ENCODE peak calls at places on chromosomes 1 and 21, in ten cellular contexts. C is mucosa of gallbladder; Q is NCI-H345; S is NCI-H2107; I is ovary; A is T1000; W is T-cell; H is activated CD8-positive, alpha-beta memory T cell treated with anti-CD3 and anti-CD28 coated beads for 48 hours; O is NCI-H2171; U is OCI-LY7. M is an unnamed sample.

GRCh38 chr1:92994105-92994712 is 32.9 kb upstream of the DIPK1A start:
- DNase-seq in U (peak), A (peak), C (peak), W (peak), O (peak), Q (peak), S (peak), H (no peak), I (peak), M (peak)

GRCh38 chr1:182207300-182207699 is 145.8 kb upstream of the ZNF648 start:
- DNase-seq in U (no peak), I (peak), A (no peak), S (no peak), O (no peak), W (no peak), C (no peak), H (no peak), Q (no peak), M (no peak)

GRCh38 chr1:4379451-4380175 is 274.8 kb upstream of the AJAP1 start:
- DNase-seq in W (no peak), A (no peak), U (no peak), Q (no peak), O (no peak), S (no peak), I (no peak), C (no peak), H (no peak), M (peak)

GRCh38 chr1:162219461-162219860 is 150.0 kb downstream of the NOS1AP start:
- DNase-seq in S (no peak), O (peak), A (no peak), U (no peak), H (no peak), Q (no peak), C (no peak), W (no peak), I (no peak), M (no peak)

GRCh38 chr1:244210884-244211558 is 159.9 kb downstream of the ZBTB18 start:
- DNase-seq in O (no peak), W (no peak), H (no peak), U (no peak), Q (no peak), A (no peak), S (no peak), C (no peak), I (no peak), M (no peak)

GRCh38 chr21:44294391-44295162 is 5.3 kb upstream of the PFKL start:
- DNase-seq in A (no peak), W (no peak), I (peak), H (no peak), O (no peak), U (no peak), C (peak), S (no peak), Q (peak), M (peak)

GRCh38 chr1:56550132-56550531 is 29.2 kb downstream of the PLPP3 start:
- DNase-seq in A (no peak), C (no peak), S (no peak), U (no peak), Q (peak), O (no peak), W (no peak), I (no peak), H (no peak), M (no peak)

GRCh38 chr1:237542525-237543418 is 347.9 kb downstream of the ZP4 start:
- DNase-seq in U (no peak), A (no peak), Q (no peak), H (no peak), C (no peak), S (no peak), I (no peak), O (no peak), W (no peak), M (no peak)

GRCh38 chr21:25560151-25560783 is 47.0 kb downstream of the MRPL39 start:
- DNase-seq in U (no peak), O (no peak), I (no peak), W (no peak), A (no peak), Q (no peak), S (no peak), H (no peak), C (no peak), M (no peak)

GRCh38 chr1:25117233-25117823 is 115.0 kb downstream of the SYF2 start:
- DNase-seq in H (no peak), U (peak), O (no peak), C (no peak), A (no peak), I (no peak), Q (no peak), S (no peak), W (no peak), M (no peak)

GRCh38 chr1:212162635-212163034 is 122.6 kb upstream of the PPP2R5A start:
- DNase-seq in I (no peak), O (peak), Q (no peak), U (no peak), H (no peak), S (peak), W (peak), A (peak), C (peak), M (peak)

GRCh38 chr1:164719676-164720075 is 160.7 kb downstream of the PBX1 start:
- DNase-seq in O (no peak), C (no peak), S (no peak), H (no peak), Q (no peak), A (no peak), I (no peak), W (no peak), U (no peak), M (no peak)

GRCh38 chr1:155871390-155871789 is 12.0 kb downstream of the SYT11 start:
- DNase-seq in O (peak), S (peak), C (no peak), I (peak), U (no peak), W (no peak), A (no peak), Q (peak), H (no peak), M (peak)

GRCh38 chr1:230250676-230251075 is 175.5 kb downstream of the PGBD5 start:
- DNase-seq in Q (no peak), C (no peak), U (no peak), S (no peak), A (no peak), H (no peak), W (no peak), O (no peak), I (no peak), M (no peak)

GRCh38 chr1:67646145-67647035 is 38.6 kb upstream of the GADD45A start:
- DNase-seq in O (peak), S (peak), U (no peak), H (no peak), W (no peak), A (peak), I (peak), Q (peak), C (no peak), M (peak)

GRCh38 chr1:228163004-228163753 is 2.4 kb upstream of the IBA57 start:
- DNase-seq in W (no peak), A (no peak), U (no peak), O (no peak), C (no peak), Q (no peak), I (peak), S (no peak), H (no peak), M (peak)

GRCh38 chr1:53559391-53559815 is 100.2 kb downstream of the DMRTB1 start:
- DNase-seq in S (no peak), A (no peak), Q (no peak), H (no peak), C (no peak), U (no peak), W (no peak), O (no peak), I (peak), M (no peak)

GRCh38 chr1:7070389-7071029 is 285.3 kb downstream of the CAMTA1 start:
- DNase-seq in I (peak), W (peak), A (no peak), Q (peak), O (peak), U (peak), S (no peak), C (peak), H (peak), M (peak)

GRCh38 chr21:46421756-46422555 is 36.7 kb upstream of the DIP2A start:
- DNase-seq in Q (no peak), I (no peak), S (no peak), O (no peak), U (no peak), C (no peak), H (no peak), W (no peak), A (no peak), M (no peak)

GRCh38 chr1:191851799-191852595 is 306.3 kb upstream of the RGS18 start:
- DNase-seq in U (no peak), S (no peak), C (no peak), I (no peak), O (no peak), Q (no peak), A (no peak), W (no peak), H (no peak), M (no peak)

GRCh38 chr1:36703526-36704208 is 221.0 kb upstream of the CSF3R start:
- DNase-seq in Q (peak), A (no peak), W (peak), I (no peak), S (peak), O (peak), U (peak), H (peak), C (peak), M (peak)

GRCh38 chr1:233025156-233025555 is 74.7 kb downstream of the NTPCR start:
- DNase-seq in W (peak), H (no peak), A (no peak), C (peak), S (no peak), U (peak), Q (peak), I (no peak), O (no peak), M (peak)

GRCh38 chr1:147168626-147169058 is 3.6 kb downstream of the PRKAB2 start:
- DNase-seq in S (no peak), C (peak), O (no peak), U (no peak), A (no peak), I (peak), W (no peak), Q (peak), H (no peak), M (peak)

GRCh38 chr1:156860113-156860638 is 489 bp upstream of the NTRK1 start:
- DNase-seq in Q (peak), H (no peak), I (peak), U (peak), W (peak), A (no peak), C (peak), O (peak), S (no peak), M (peak)

GRCh38 chr1:7827134-7827955 is 25.5 kb downstream of the UTS2 start:
- DNase-seq in C (peak), Q (no peak), A (no peak), H (no peak), U (peak), W (peak), S (no peak), O (no peak), I (no peak), M (peak)

GRCh38 chr1:66058558-66058957 is 265.9 kb downstream of the PDE4B start:
- DNase-seq in S (no peak), H (no peak), I (no peak), W (no peak), Q (no peak), O (no peak), C (no peak), U (no peak), A (no peak), M (no peak)

GRCh38 chr1:147824776-147825175 is 64.4 kb upstream of the GJA5 start:
- DNase-seq in W (no peak), I (no peak), O (no peak), C (no peak), S (no peak), A (no peak), H (no peak), U (no peak), Q (no peak), M (no peak)

GRCh38 chr21:31515253-31515652 is 144.2 kb upstream of the SOD1 start:
- DNase-seq in H (no peak), Q (no peak), U (no peak), A (no peak), O (no peak), S (no peak), I (no peak), C (no peak), W (no peak), M (no peak)

GRCh38 chr1:198656500-198656932 is 17.7 kb downstream of the PTPRC start:
- DNase-seq in O (no peak), C (peak), S (no peak), H (peak), W (peak), Q (no peak), U (peak), I (no peak), A (no peak), M (no peak)

GRCh38 chr1:116766616-116767469 is 12.6 kb downstream of the CD2 start:
- DNase-seq in S (no peak), H (no peak), I (no peak), Q (no peak), C (no peak), W (peak), O (no peak), U (no peak), A (no peak), M (peak)

GRCh38 chr1:155261401-155261887 is 716 bp downstream of the SCAMP3 start:
- DNase-seq in U (peak), O (no peak), I (no peak), C (no peak), W (no peak), A (no peak), Q (no peak), S (no peak), H (no peak), M (no peak)

GRCh38 chr1:913491-914252 is 10.1 kb upstream of the SAMD11 start:
- DNase-seq in H (no peak), U (no peak), S (no peak), Q (no peak), C (peak), O (no peak), I (no peak), W (no peak), A (no peak), M (no peak)

GRCh38 chr1:7640350-7640749 is 130.7 kb upstream of the VAMP3 start:
- DNase-seq in U (no peak), W (no peak), Q (no peak), H (no peak), I (no peak), A (no peak), O (no peak), S (no peak), C (no peak), M (no peak)

GRCh38 chr21:29684106-29684505 is 255.7 kb downstream of the GRIK1 start:
- DNase-seq in H (no peak), O (no peak), W (no peak), A (no peak), C (no peak), U (no peak), I (no peak), S (no peak), Q (no peak), M (no peak)

GRCh38 chr1:184658033-184658432 is 96.6 kb downstream of the EDEM3 start:
- DNase-seq in U (no peak), I (no peak), O (no peak), C (no peak), A (no peak), W (no peak), Q (no peak), H (no peak), S (no peak), M (no peak)

GRCh38 chr1:206814716-206815341 is 42.5 kb upstream of the IL10 start:
- DNase-seq in C (no peak), O (peak), H (no peak), I (no peak), U (no peak), S (no peak), Q (peak), W (no peak), A (no peak), M (peak)